ENCODE peak calls at places on chromosome 3, in four cellular contexts. Y, R, H and S are unnamed samples.

GRCh38 chr3:163632677-163633076 is 1445.6 kb downstream of the SI start:
- DNase-seq in R (no peak), Y (no peak), H (no peak), S (no peak)

GRCh38 chr3:36257117-36257516 is 123.2 kb upstream of the STAC start:
- DNase-seq in R (no peak), H (no peak), Y (no peak), S (no peak)

GRCh38 chr3:13002398-13003124 is 70.7 kb downstream of the IQSEC1 start:
- DNase-seq in R (peak; percentile 89), H (no peak), Y (no peak), S (no peak)

GRCh38 chr3:81995334-81995733 is 233.9 kb upstream of the GBE1 start:
- DNase-seq in Y (no peak), H (no peak), R (no peak), S (no peak)

GRCh38 chr3:53818221-53819162 is 27.7 kb downstream of the CHDH start:
- DNase-seq in H (no peak), Y (no peak), R (no peak), S (no peak)

GRCh38 chr3:76436895-76437294 is 603.0 kb upstream of the ROBO2 start:
- DNase-seq in Y (no peak), R (no peak), H (no peak), S (no peak)

GRCh38 chr3:119604878-119605277 is 7.2 kb downstream of the PLA1A start:
- DNase-seq in Y (no peak), R (no peak), H (no peak), S (no peak)

GRCh38 chr3:115808239-115808638 is 184.9 kb downstream of the GAP43 start:
- DNase-seq in R (no peak), H (no peak), Y (no peak), S (no peak)

GRCh38 chr3:98657429-98657828 is 64.0 kb upstream of the CPOX start:
- DNase-seq in H (no peak), R (no peak), Y (peak; percentile 55), S (no peak)

GRCh38 chr3:54916722-54917121 is 11.1 kb downstream of the LRTM1 start:
- DNase-seq in R (no peak), H (no peak), Y (no peak), S (no peak)

GRCh38 chr3:134363381-134363755 is 10.9 kb downstream of the AMOTL2 start:
- DNase-seq in H (peak; percentile 14), Y (no peak), R (no peak), S (no peak)

GRCh38 chr3:134361162-134361831 is 12.9 kb downstream of the AMOTL2 start:
- DNase-seq in H (no peak), R (no peak), Y (no peak), S (no peak)

GRCh38 chr3:134362221-134362620 is 12.0 kb downstream of the AMOTL2 start:
- DNase-seq in H (no peak), R (no peak), Y (no peak), S (no peak)

GRCh38 chr3:134364061-134364935 is 9.9 kb downstream of the AMOTL2 start:
- DNase-seq in Y (no peak), R (no peak), H (peak; percentile 42), S (peak; percentile 7)

DNA sequence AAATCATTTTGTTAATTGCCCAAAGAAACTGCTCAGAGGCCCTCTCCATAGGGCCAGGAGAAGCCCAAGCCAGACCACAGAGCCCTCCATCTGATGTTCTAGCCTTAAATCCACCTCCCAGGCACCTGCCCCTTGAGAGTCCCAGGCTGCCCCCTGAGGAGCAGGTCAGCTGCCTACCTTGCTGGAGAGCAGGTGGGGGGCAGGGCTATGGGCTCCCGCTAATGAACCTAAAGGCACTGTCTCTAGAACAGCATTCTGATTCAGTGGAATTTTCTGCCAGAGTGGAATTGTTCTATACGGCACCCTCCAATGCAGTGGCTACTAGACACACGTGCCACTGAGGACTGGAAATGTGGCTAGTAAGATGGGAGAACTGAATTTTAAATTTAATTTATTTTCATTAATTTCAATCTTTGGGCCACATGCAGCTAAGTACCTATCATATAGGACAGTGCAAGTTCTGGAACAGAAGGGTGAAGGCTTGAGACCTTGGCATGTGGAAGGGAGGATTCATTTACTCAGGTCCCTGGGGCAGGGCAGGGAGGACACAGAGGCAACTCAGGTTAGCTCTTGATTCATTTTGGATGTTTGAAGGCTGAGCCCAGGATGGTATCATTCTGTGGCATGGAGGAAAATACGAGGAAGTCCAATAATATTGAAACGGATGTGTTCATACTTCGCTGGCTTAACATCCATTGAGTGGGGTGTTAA is 11.4 kb downstream of the AMOTL2 start:
- DNase-seq in Y (no peak), H (no peak), R (no peak), S (no peak)
- TF ChIP-seq SPI1 in Y (no peak), H (no peak), R (no peak), S (no peak)

DNA sequence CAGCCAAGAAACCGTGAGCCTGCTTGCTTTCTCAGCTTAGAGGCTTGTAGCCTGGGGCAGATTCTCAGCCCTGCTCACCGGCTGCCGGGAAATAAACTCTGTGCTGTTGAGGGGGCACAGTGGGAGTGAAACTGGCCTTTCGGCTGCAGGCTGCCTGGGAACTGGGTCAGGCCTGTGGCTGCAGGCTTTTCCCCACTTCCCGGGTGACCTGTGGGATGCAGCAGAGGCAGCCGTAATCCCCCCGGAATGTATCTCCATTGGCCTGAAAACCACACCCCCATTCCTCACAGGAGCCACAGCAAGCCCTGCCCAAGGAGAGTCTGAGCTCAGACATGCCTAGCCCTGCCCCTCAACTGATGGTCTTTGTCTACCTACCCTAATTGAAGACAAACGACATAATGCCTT is 110.9 kb downstream of the STXBP5L start:
- DNase-seq in Y (no peak), H (no peak), R (no peak), S (no peak)
- TF ChIP-seq SPI1 in Y (no peak), H (no peak), R (no peak), S (no peak)

GRCh38 chr3:57128863-57129602 is 36.1 kb downstream of the IL17RD start:
- DNase-seq in Y (no peak), H (no peak), R (no peak), S (no peak)
- TF ChIP-seq SPI1 in Y (no peak), H (no peak), R (no peak), S (no peak)

DNA sequence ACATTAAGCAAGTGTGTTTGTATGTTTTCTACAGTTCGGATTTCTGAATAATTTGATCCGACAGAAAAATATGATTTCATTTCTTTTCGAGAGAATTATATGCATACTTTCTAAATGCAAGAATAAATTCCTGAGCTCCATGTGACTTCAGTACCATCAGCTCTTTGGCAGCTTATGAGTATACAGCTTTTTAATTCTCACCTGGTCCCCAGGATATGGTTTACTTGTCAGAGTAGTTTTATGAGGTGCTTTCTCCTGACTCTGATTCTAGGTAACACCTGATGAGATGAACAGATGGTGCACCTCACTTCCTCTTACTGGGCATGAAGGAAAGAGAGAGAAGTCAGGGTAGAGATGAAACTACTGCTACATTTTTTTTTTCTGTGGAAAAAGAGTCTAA is 3.1 kb downstream of the HGD start:
- DNase-seq in R (no peak), Y (no peak), H (no peak), S (peak; percentile 16)
- TF ChIP-seq SPI1 in R (peak; percentile 13), Y (peak; percentile 64), H (no peak), S (peak; percentile 65)